ENCODE peak calls at places on chromosomes 4 and X, in five cellular contexts. H, K, Y, N and G are unnamed samples.

GRCh38 chr4:74934016-74934821 is 1.3 kb downstream of the PARM1 start:
- DNase-seq in N (peak; percentile 31), Y (peak; percentile 1), K (no peak), H (peak; percentile 5), G (peak; percentile 22)

GRCh38 chr4:149493492-149493891 is 322.2 kb downstream of the IQCM start:
- DNase-seq in K (no peak), Y (no peak), H (peak; percentile 3), N (no peak), G (no peak)

GRCh38 chrX:21375795-21376069 is 1.5 kb downstream of the CNKSR2 start:
- DNase-seq in N (no peak), H (no peak), Y (no peak), K (no peak), G (no peak)

GRCh38 chrX:154408659-154409221 is 314 bp downstream of the DNASE1L1 start:
- DNase-seq in Y (no peak), H (no peak), K (no peak), N (no peak), G (no peak)

GRCh38 chr4:175637762-175638161 is 174.3 kb downstream of the GPM6A start:
- DNase-seq in Y (no peak), H (no peak), K (no peak), N (no peak), G (no peak)

GRCh38 chr4:98939892-98940298 is 11.0 kb upstream of the EIF4E start:
- DNase-seq in H (peak; percentile 74), Y (no peak), N (peak; percentile 85), K (no peak), G (peak; percentile 61)

GRCh38 chrX:124940536-124940935 is 379.1 kb upstream of the TEX13C start:
- DNase-seq in K (no peak), N (no peak), Y (no peak), H (no peak), G (no peak)

GRCh38 chr4:40976343-40976742 is 226.6 kb downstream of the NSUN7 start:
- DNase-seq in K (no peak), H (peak; percentile 66), N (peak; percentile 79), Y (no peak), G (no peak)

GRCh38 chr4:89158884-89159503 is 47.7 kb downstream of the TIGD2 start:
- DNase-seq in H (peak; percentile 51), K (no peak), N (peak; percentile 71), Y (no peak), G (peak; percentile 67)

GRCh38 chr4:161336016-161336415 is 827.8 kb downstream of the FSTL5 start:
- DNase-seq in K (no peak), Y (no peak), N (no peak), H (peak; percentile 2), G (peak; percentile 1)

GRCh38 chr4:179804440-179804839 is 2362.2 kb upstream of the AGA start:
- DNase-seq in N (no peak), Y (no peak), K (no peak), H (no peak), G (no peak)

GRCh38 chrX:28549839-28550238 is 37.4 kb upstream of the IL1RAPL1 start:
- DNase-seq in Y (no peak), K (no peak), N (no peak), H (no peak), G (no peak)

GRCh38 chr4:10582059-10582686 is 102.4 kb downstream of the CLNK start:
- DNase-seq in Y (peak; percentile 7), H (peak; percentile 48), K (no peak), N (peak; percentile 74), G (peak; percentile 46)

GRCh38 chr4:88706574-88706973 is 8.9 kb upstream of the NAP1L5 start:
- DNase-seq in H (peak; percentile 76), N (peak; percentile 83), K (no peak), Y (no peak), G (peak; percentile 79)